ENCODE peak calls at places on chromosomes 1 and 21, in nine cellular contexts. G, L, E, Y, K, I, Z, O and T are unnamed samples.

GRCh38 chr1:156346636-156347035 is 8.3 kb downstream of the TSACC start:
- DNase-seq in G (no peak), L (peak), E (no peak), Y (no peak), K (no peak), I (no peak), Z (no peak), O (no peak), T (no peak)

GRCh38 chr1:227561303-227561702 is 2.1 kb upstream of the ZNF678 start:
- DNase-seq in G (no peak), L (no peak), E (no peak), Y (no peak), K (no peak), I (no peak), Z (no peak), O (no peak), T (no peak)

GRCh38 chr1:24424990-24425389 is 9.4 kb downstream of the NIPAL3 start:
- DNase-seq in G (no peak), L (no peak), E (no peak), Y (no peak), K (no peak), I (no peak), Z (no peak), O (no peak), T (no peak)

GRCh38 chr1:233367057-233367759 is 39.7 kb downstream of the MAP3K21 start:
- DNase-seq in G (no peak), L (no peak), E (peak), Y (no peak), K (no peak), I (no peak), Z (no peak), O (no peak), T (no peak)

GRCh38 chr1:98081951-98082350 is 161.1 kb upstream of the DPYD start:
- DNase-seq in G (no peak), L (no peak), E (no peak), Y (no peak), K (no peak), I (no peak), Z (no peak), O (no peak), T (no peak)

GRCh38 chr1:63731117-63732043 is 42.4 kb upstream of the ROR1 start:
- DNase-seq in G (no peak), L (peak), E (peak), Y (no peak), K (no peak), I (no peak), Z (no peak), O (no peak), T (peak)

GRCh38 chr1:6385673-6386191 is 7.8 kb downstream of the ACOT7 start:
- DNase-seq in G (peak), L (peak), E (peak), Y (no peak), K (peak), I (no peak), Z (peak), O (no peak), T (peak)

GRCh38 chr1:112803906-112804762 is 89.0 kb upstream of the PPM1J start:
- DNase-seq in G (peak), L (peak), E (peak), Y (no peak), K (peak), I (peak), Z (peak), O (peak), T (peak)

GRCh38 chr1:7536891-7537591 is 234.1 kb upstream of the VAMP3 start:
- DNase-seq in G (no peak), L (no peak), E (no peak), Y (no peak), K (no peak), I (no peak), Z (peak), O (no peak), T (no peak)

GRCh38 chr1:2230781-2231666 is 2.9 kb downstream of the SKI start:
- DNase-seq in G (peak), L (peak), E (peak), Y (no peak), K (no peak), I (no peak), Z (peak), O (peak), T (no peak)

GRCh38 chr1:162145280-162145965 is 75.9 kb downstream of the NOS1AP start:
- DNase-seq in G (no peak), L (no peak), E (no peak), Y (no peak), K (no peak), I (no peak), Z (no peak), O (no peak), T (no peak)

GRCh38 chr1:198679535-198680173 is 40.8 kb downstream of the PTPRC start:
- DNase-seq in G (no peak), L (no peak), E (no peak), Y (no peak), K (no peak), I (no peak), Z (peak), O (no peak), T (no peak)

GRCh38 chr1:159132271-159132881 is 39.0 kb upstream of the CADM3 start:
- DNase-seq in G (peak), L (peak), E (peak), Y (peak), K (peak), I (peak), Z (peak), O (no peak), T (peak)

GRCh38 chr1:169107673-169108160 is 1.2 kb downstream of the ATP1B1 start:
- DNase-seq in G (no peak), L (peak), E (peak), Y (no peak), K (peak), I (no peak), Z (no peak), O (no peak), T (no peak)

GRCh38 chr1:22612657-22613056 is 23.8 kb upstream of the C1QA start:
- DNase-seq in G (no peak), L (no peak), E (no peak), Y (no peak), K (no peak), I (no peak), Z (peak), O (no peak), T (no peak)

GRCh38 chr1:62307516-62308492 is 11.4 kb downstream of the KANK4 start:
- DNase-seq in G (no peak), L (no peak), E (peak), Y (no peak), K (no peak), I (no peak), Z (no peak), O (no peak), T (no peak)

GRCh38 chr1:185529673-185530072 is 204.5 kb upstream of the HMCN1 start:
- DNase-seq in G (no peak), L (no peak), E (no peak), Y (no peak), K (no peak), I (no peak), Z (no peak), O (no peak), T (no peak)

GRCh38 chr1:27605796-27606707 is 2.1 kb upstream of the AHDC1 start:
- DNase-seq in G (peak), L (no peak), E (peak), Y (no peak), K (no peak), I (peak), Z (no peak), O (peak), T (no peak)

GRCh38 chr1:238336531-238336930 is 445.8 kb upstream of the ZP4 start:
- DNase-seq in G (no peak), L (no peak), E (peak), Y (no peak), K (no peak), I (no peak), Z (no peak), O (no peak), T (peak)

GRCh38 chr1:193979219-193979618 is 792.8 kb upstream of the B3GALT2 start:
- DNase-seq in G (no peak), L (no peak), E (no peak), Y (no peak), K (no peak), I (no peak), Z (no peak), O (no peak), T (no peak)

GRCh38 chr1:39047374-39048229 is 21.5 kb downstream of the NDUFS5 start:
- DNase-seq in G (no peak), L (peak), E (peak), Y (no peak), K (peak), I (no peak), Z (peak), O (no peak), T (peak)

GRCh38 chr1:212234431-212235298 is 50.5 kb upstream of the PPP2R5A start:
- DNase-seq in G (peak), L (peak), E (peak), Y (no peak), K (peak), I (no peak), Z (no peak), O (no peak), T (peak)

GRCh38 chr1:44062656-44063055 is 31.4 kb upstream of the SLC6A9 start:
- DNase-seq in G (no peak), L (no peak), E (no peak), Y (no peak), K (no peak), I (no peak), Z (no peak), O (no peak), T (no peak)

GRCh38 chr21:31455506-31455905 is 111.4 kb upstream of the TIAM1 start:
- DNase-seq in G (no peak), L (no peak), E (no peak), Y (no peak), K (no peak), I (no peak), Z (no peak), O (no peak), T (no peak)

GRCh38 chr1:165355977-165356811 is at the start of gene LMX1A:
- DNase-seq in G (no peak), L (no peak), E (no peak), Y (no peak), K (peak), I (no peak), Z (peak), O (no peak), T (no peak)

GRCh38 chr21:25149022-25149421 is 458.3 kb downstream of the MRPL39 start:
- DNase-seq in G (no peak), L (no peak), E (no peak), Y (no peak), K (no peak), I (no peak), Z (no peak), O (no peak), T (no peak)

GRCh38 chr1:19811206-19811851 is 3.8 kb downstream of the RNF186 start:
- DNase-seq in G (no peak), L (peak), E (peak), Y (no peak), K (peak), I (peak), Z (peak), O (no peak), T (peak)

GRCh38 chr1:58858344-58858673 is 74.5 kb upstream of the JUN start:
- DNase-seq in G (no peak), L (no peak), E (peak), Y (no peak), K (no peak), I (no peak), Z (no peak), O (no peak), T (no peak)

GRCh38 chr1:40820911-40821693 is 37.5 kb downstream of the KCNQ4 start:
- DNase-seq in G (peak), L (no peak), E (no peak), Y (no peak), K (no peak), I (no peak), Z (no peak), O (peak), T (no peak)

GRCh38 chr1:17437260-17438175 is 2.0 kb downstream of the RCC2 start:
- DNase-seq in G (no peak), L (peak), E (peak), Y (no peak), K (peak), I (peak), Z (peak), O (no peak), T (peak)

GRCh38 chr1:240401721-240402120 is 210.2 kb downstream of the GREM2 start:
- DNase-seq in G (no peak), L (no peak), E (no peak), Y (no peak), K (no peak), I (no peak), Z (no peak), O (no peak), T (no peak)

GRCh38 chr1:184376359-184376758 is 10.5 kb upstream of the C1orf21 start:
- DNase-seq in G (no peak), L (no peak), E (no peak), Y (no peak), K (no peak), I (no peak), Z (no peak), O (no peak), T (no peak)

GRCh38 chr21:30315701-30316100 is 4.4 kb downstream of the KRTAP26-1 start:
- DNase-seq in G (no peak), L (no peak), E (no peak), Y (no peak), K (no peak), I (no peak), Z (no peak), O (no peak), T (no peak)

GRCh38 chr1:222892137-222892763 is 77.4 kb downstream of the DISP1 start:
- DNase-seq in G (no peak), L (peak), E (peak), Y (no peak), K (no peak), I (no peak), Z (no peak), O (no peak), T (no peak)